ENCODE peak calls at places on chromosome 19, in six cellular contexts. Y, O, U, V, Q and R are unnamed samples.
A peak's percentile ranks its signal among the peaks of the same experiment; 100 is the strongest.

GRCh38 chr19:50489461-50490011 is 12.9 kb upstream of the GARIN5A start:
- DNase-seq in Y (no peak), O (peak; percentile 47), U (no peak), V (no peak), Q (no peak), R (no peak)

GRCh38 chr19:3682741-3683404 is 17.4 kb downstream of the PIP5K1C start:
- DNase-seq in Y (no peak), O (no peak), U (no peak), V (no peak), Q (peak; percentile 36), R (no peak)

GRCh38 chr19:990746-991145 is 6.6 kb downstream of the WDR18 start:
- DNase-seq in Y (no peak), O (no peak), U (no peak), V (no peak), Q (no peak), R (no peak)

GRCh38 chr19:33749619-33750175 is 47.0 kb upstream of the KCTD15 start:
- DNase-seq in Y (no peak), O (no peak), U (no peak), V (no peak), Q (no peak), R (no peak)

GRCh38 chr19:3210347-3211017 is 14.0 kb upstream of the CELF5 start:
- DNase-seq in Y (no peak), O (peak; percentile 66), U (peak; percentile 83), V (peak; percentile 26), Q (peak; percentile 73), R (no peak)

GRCh38 chr19:5503598-5503997 is 48.4 kb downstream of the ZNRF4 start:
- DNase-seq in Y (no peak), O (no peak), U (no peak), V (no peak), Q (no peak), R (no peak)

GRCh38 chr19:4403005-4403761 is 743 bp downstream of the CHAF1A start:
- DNase-seq in Y (no peak), O (no peak), U (no peak), V (no peak), Q (peak; percentile 17), R (no peak)

GRCh38 chr19:41264581-41265375 is 606 bp downstream of the HNRNPUL1 start:
- DNase-seq in Y (peak; percentile 77), O (no peak), U (peak; percentile 72), V (no peak), Q (peak; percentile 57), R (no peak)

GRCh38 chr19:2149980-2150793 is 1.2 kb downstream of the AP3D1 start:
- DNase-seq in Y (no peak), O (no peak), U (no peak), V (no peak), Q (no peak), R (no peak)

GRCh38 chr19:58456111-58456510 is 4.7 kb downstream of the ZNF324B start:
- DNase-seq in Y (no peak), O (no peak), U (no peak), V (no peak), Q (no peak), R (no peak)

GRCh38 chr19:55384576-55385235 is 614 bp upstream of the TMEM238 start:
- DNase-seq in Y (peak; percentile 70), O (peak; percentile 58), U (peak; percentile 74), V (no peak), Q (no peak), R (no peak)